ENCODE peak calls at places on chromosome 19, in five cellular contexts. F is tibial nerve, N is breast epithelium, Q is A549, U is cardiac fibroblast. X is an unnamed sample.

GRCh38 chr19:7545904-7546303 is 10.4 kb downstream of the PNPLA6 start:
- DNase-seq in F (no peak), N (no peak), Q (no peak), U (no peak), X (no peak)

GRCh38 chr19:44796701-44797115 is 12.2 kb upstream of the BCAM start:
- DNase-seq in F (no peak), N (peak; percentile 79), Q (peak; percentile 63), U (peak; percentile 39), X (peak; percentile 49)

GRCh38 chr19:6047741-6048231 is 62.5 kb downstream of the RFX2 start:
- DNase-seq in F (no peak), N (peak; percentile 48), Q (peak; percentile 58), U (peak; percentile 64), X (peak; percentile 31)

GRCh38 chr19:20928371-20928770 is 5.3 kb downstream of the ZNF85 start:
- DNase-seq in F (no peak), N (no peak), Q (no peak), U (peak; percentile 28), X (no peak)

GRCh38 chr19:23547156-23547555 is 139.9 kb downstream of the ZNF675 start:
- DNase-seq in F (no peak), N (no peak), Q (no peak), U (no peak), X (no peak)

GRCh38 chr19:58479736-58480480 is 3.8 kb downstream of the ZNF446 start:
- DNase-seq in F (no peak), N (no peak), Q (no peak), U (no peak), X (no peak)

GRCh38 chr19:17967258-17968051 is 548 bp downstream of the KCNN1 start:
- DNase-seq in F (no peak), N (no peak), Q (no peak), U (no peak), X (no peak)

GRCh38 chr19:38056646-38057045 is 149.6 kb downstream of the SIPA1L3 start:
- DNase-seq in F (no peak), N (no peak), Q (no peak), U (no peak), X (no peak)

GRCh38 chr19:7512400-7512851 is 3.5 kb upstream of the ZNF358 start:
- DNase-seq in F (no peak), N (no peak), Q (peak; percentile 34), U (no peak), X (no peak)

GRCh38 chr19:21022996-21023395 is 2.5 kb downstream of the ZNF430 start:
- DNase-seq in F (no peak), N (no peak), Q (no peak), U (peak; percentile 49), X (peak; percentile 34)

GRCh38 chr19:5407356-5407755 is 47.9 kb upstream of the ZNRF4 start:
- DNase-seq in F (no peak), N (no peak), Q (peak; percentile 61), U (peak; percentile 12), X (peak; percentile 7)

GRCh38 chr19:17052439-17052838 is 22.8 kb downstream of the HAUS8 start:
- DNase-seq in F (no peak), N (no peak), Q (peak; percentile 42), U (peak; percentile 72), X (peak; percentile 46)

GRCh38 chr19:16660763-16661479 is at the start of gene TMEM38A:
- DNase-seq in F (peak; percentile 16), N (peak; percentile 52), Q (no peak), U (no peak), X (peak; percentile 70)

GRCh38 chr19:14437578-14438140 is 4.6 kb downstream of the PKN1 start:
- DNase-seq in F (no peak), N (no peak), Q (no peak), U (no peak), X (no peak)

GRCh38 chr19:16830679-16831078 is 1.5 kb downstream of the SIN3B start:
- DNase-seq in F (no peak), N (no peak), Q (no peak), U (peak; percentile 55), X (no peak)

GRCh38 chr19:14347999-14348889 is 33.0 kb upstream of the ADGRE5 start:
- DNase-seq in F (no peak), N (peak; percentile 73), Q (peak; percentile 50), U (peak; percentile 61), X (peak; percentile 66)

GRCh38 chr19:53868892-53869804 is 1.5 kb downstream of the MYADM start:
- DNase-seq in F (peak; percentile 71), N (peak; percentile 93), Q (peak; percentile 91), U (peak; percentile 96), X (peak; percentile 22)

GRCh38 chr19:19540707-19541515 is 2.8 kb downstream of the CILP2 start:
- DNase-seq in F (no peak), N (no peak), Q (peak; percentile 45), U (peak; percentile 19), X (peak; percentile 75)

GRCh38 chr19:18194554-18195238 is 1.7 kb downstream of the MPV17L2 start:
- DNase-seq in F (no peak), N (no peak), Q (no peak), U (peak; percentile 79), X (peak; percentile 60)

GRCh38 chr19:49488046-49488862 is 846 bp downstream of the RPL13A start:
- DNase-seq in F (no peak), N (no peak), Q (no peak), U (no peak), X (peak; percentile 41)

GRCh38 chr19:56162258-56162657 is 13.6 kb upstream of the GALP start:
- DNase-seq in F (no peak), N (no peak), Q (no peak), U (peak; percentile 33), X (peak; percentile 20)

GRCh38 chr19:5826531-5827341 is 12.8 kb downstream of the FUT6 start:
- DNase-seq in F (no peak), N (peak; percentile 71), Q (peak; percentile 70), U (peak; percentile 47), X (peak; percentile 59)

GRCh38 chr19:6228523-6229215 is 51.1 kb downstream of the MLLT1 start:
- DNase-seq in F (no peak), N (no peak), Q (no peak), U (no peak), X (no peak)

GRCh38 chr19:29771708-29772415 is 39.9 kb upstream of the CCNE1 start:
- DNase-seq in F (no peak), N (no peak), Q (peak; percentile 78), U (peak; percentile 61), X (peak; percentile 49)

DNA sequence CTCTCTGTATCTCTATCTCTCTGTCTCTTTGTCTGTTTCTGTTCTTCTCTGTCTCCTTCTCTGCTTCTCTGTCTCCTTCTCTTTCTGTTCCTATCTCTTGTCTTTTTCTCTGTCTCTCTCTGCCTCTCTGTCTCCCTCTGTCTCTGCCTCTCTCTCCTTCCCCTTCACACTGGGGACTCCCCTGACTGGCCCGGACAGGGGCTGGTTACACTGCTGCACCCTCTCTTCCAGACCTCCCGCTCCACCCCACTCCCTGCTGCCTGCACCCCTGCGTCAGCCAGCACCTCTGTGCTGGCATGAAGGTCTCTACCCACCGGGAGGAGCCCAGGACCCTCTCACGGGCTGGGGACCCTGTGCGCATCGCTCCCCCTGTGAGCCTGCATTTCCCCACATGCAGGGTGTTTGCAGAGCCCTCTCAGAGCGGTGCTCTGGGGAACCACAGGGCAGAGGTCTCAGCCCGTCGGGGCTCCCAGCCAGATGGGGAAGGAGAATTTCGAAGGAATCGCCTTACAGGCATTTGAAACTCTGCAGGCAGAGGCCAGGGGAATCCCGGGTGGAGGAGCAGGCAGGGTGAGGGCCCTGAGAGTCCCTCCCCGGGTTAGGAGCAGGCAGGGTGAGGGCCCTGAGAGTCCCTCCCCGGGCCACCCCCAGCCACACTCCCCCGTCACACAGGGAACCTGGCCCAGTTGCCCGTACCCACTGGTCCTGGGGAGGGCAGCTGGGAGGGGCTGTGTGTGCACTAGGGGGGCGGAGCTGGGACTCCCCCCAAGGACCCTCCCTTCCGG is 16.1 kb upstream of the TCF3 start:
- DNase-seq in F (no peak), N (no peak), Q (no peak), U (peak; percentile 21), X (peak; percentile 69)
- H3K4me3 ChIP-seq in F (peak overlapping the region; percentile 2), N (no peak overlapping the region), Q (no peak overlapping the region), U (no peak overlapping the region), X (peak overlapping the region; percentile 41)

GRCh38 chr19:41990028-41990427 is 4.0 kb downstream of the ATP1A3 start:
- DNase-seq in F (no peak), N (no peak), Q (no peak), U (no peak), X (no peak)

GRCh38 chr19:41990615-41991014 is 3.4 kb downstream of the ATP1A3 start:
- DNase-seq in F (no peak), N (no peak), Q (no peak), U (no peak), X (no peak)

GRCh38 chr19:41988947-41989346 is 5.1 kb downstream of the ATP1A3 start:
- DNase-seq in F (no peak), N (no peak), Q (no peak), U (no peak), X (no peak)

GRCh38 chr19:41984961-41985360 is 9.1 kb downstream of the ATP1A3 start:
- DNase-seq in F (no peak), N (no peak), Q (no peak), U (no peak), X (no peak)

DNA sequence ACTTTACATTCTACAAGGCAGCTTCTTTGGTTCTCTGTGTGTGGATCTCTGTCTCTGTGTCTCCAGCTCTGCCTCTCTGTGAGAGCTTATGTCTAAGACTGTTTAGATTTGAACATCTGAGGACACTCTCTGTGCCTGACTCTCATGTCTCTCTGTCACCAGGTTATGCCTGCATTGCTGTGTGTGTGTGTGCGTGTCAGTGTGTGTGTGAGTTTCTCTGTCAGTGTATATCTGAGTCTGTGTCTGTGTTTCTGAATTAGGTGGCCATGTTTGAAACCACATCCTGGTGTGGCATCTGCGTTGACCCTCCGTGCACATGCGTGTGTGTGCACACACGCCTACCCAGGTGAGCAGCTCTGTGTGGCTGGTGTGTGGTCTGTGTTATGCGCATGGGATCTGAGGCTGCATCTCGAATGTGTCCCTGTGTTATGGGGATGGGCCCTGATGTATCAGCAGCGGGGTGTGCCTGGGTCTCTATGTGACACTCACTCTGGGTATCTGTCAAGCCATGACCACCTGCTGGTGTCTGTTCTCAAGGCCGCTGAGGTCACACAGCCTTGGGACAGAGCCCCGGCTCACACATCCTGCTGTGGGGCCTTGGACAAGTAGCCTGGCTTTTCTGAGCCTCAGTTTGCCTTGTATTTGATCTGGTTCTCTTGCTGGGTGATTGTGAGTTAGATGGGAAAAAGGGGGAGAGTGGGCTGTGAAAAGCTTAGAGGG is 6.7 kb downstream of the ATP1A3 start:
- DNase-seq in F (no peak), N (no peak), Q (no peak), U (no peak), X (no peak)
- H3K4me3 ChIP-seq in F (no peak overlapping the region), N (no peak overlapping the region), Q (no peak overlapping the region), U (no peak overlapping the region), X (no peak overlapping the region)

DNA sequence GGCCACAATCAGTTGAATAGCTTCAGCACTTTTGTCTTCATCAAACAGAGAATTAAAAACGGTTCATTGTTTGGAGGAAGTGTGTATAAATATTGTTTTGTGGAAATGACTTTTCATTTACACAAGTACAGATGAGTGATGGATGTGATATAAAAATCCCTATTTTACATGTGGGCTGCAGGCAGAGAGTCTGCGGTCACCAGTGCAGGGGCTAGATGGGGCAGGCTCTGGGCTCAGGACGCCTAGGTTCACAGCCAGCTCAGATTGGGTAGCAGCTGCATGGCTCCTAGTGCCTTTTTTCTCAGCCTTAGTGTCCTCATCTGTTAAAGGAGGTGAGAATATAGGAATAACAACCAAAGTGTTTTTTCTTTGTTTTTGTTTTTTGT is 9.8 kb downstream of the PPP5C start:
- DNase-seq in F (no peak), N (no peak), Q (no peak), U (no peak), X (no peak)
- H3K4me3 ChIP-seq in F (no peak overlapping the region), N (no peak overlapping the region), Q (no peak overlapping the region), U (no peak overlapping the region), X (no peak overlapping the region)

DNA sequence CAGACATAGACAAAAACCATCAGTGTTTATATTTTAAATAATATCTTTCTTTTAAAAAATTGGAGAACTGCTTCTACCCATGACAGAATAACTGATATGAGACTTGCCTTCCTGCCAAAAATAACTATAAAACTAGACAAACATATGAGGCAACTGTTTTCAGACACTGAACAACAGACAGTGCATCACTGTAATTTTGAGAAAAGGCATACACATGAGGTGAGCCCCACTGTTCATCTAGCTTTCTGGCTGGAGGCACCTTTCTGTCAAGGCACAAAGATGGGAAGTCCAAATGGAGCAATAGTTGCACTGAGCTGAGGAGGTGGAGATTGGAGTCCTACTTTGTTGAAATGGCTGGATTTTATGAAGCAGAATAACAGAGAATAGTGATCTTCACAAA is 71.9 kb upstream of the ZNF507 start:
- DNase-seq in F (no peak), N (no peak), Q (no peak), U (no peak), X (no peak)
- H3K4me3 ChIP-seq in F (no peak overlapping the region), N (no peak overlapping the region), Q (no peak overlapping the region), U (no peak overlapping the region), X (no peak overlapping the region)